ENCODE peak calls at places on chromosome 13, in nine cellular contexts. C is upper lobe of left lung, J is breast epithelium, H is SK-N-SH, X is HL-60, W is HCT116, F is suprapubic skin, K is GM23338, Y is spleen. B is an unnamed sample.

GRCh38 chr13:40318366-40318765 is 348.1 kb downstream of the FOXO1 start:
- DNase-seq in C (peak), W (no peak), X (no peak), K (no peak), H (peak), J (peak), F (no peak), Y (no peak), B (no peak)

GRCh38 chr13:110576736-110577476 is 15.4 kb upstream of the RAB20 start:
- DNase-seq in J (no peak), W (no peak), K (no peak), C (no peak), H (no peak), X (no peak), F (no peak), Y (no peak), B (no peak)

GRCh38 chr13:113029487-113030258 is 60.7 kb downstream of the MCF2L start:
- DNase-seq in W (no peak), F (no peak), Y (no peak), H (peak), C (no peak), K (peak), J (no peak), X (peak), B (no peak)

GRCh38 chr13:44732503-44733098 is 156.5 kb upstream of the TSC22D1 start:
- DNase-seq in Y (no peak), H (no peak), K (peak), C (no peak), W (no peak), X (no peak), J (no peak), F (no peak), B (no peak)

GRCh38 chr13:106814389-106814903 is 246.5 kb upstream of the ARGLU1 start:
- DNase-seq in F (no peak), Y (no peak), W (no peak), H (no peak), K (no peak), C (no peak), X (no peak), J (no peak), B (no peak)

GRCh38 chr13:19658192-19658591 is 24.7 kb downstream of the MPHOSPH8 start:
- DNase-seq in K (no peak), X (no peak), H (peak), F (no peak), W (no peak), Y (no peak), C (no peak), J (no peak), B (no peak)

GRCh38 chr13:75327132-75327505 is 154.8 kb downstream of the TBC1D4 start:
- DNase-seq in K (no peak), F (no peak), W (no peak), Y (no peak), X (no peak), C (no peak), J (no peak), H (no peak), B (no peak)

GRCh38 chr13:97911311-97912138 is 42.0 kb upstream of the IPO5 start:
- DNase-seq in J (no peak), C (no peak), X (peak), H (peak), W (peak), Y (no peak), K (peak), F (no peak), B (no peak)

GRCh38 chr13:30718661-30719520 is 16.5 kb upstream of the ALOX5AP start:
- DNase-seq in C (peak), J (no peak), Y (no peak), F (no peak), H (no peak), K (no peak), X (peak), W (peak), B (no peak)

GRCh38 chr13:22940090-22940710 is 240.6 kb upstream of the SGCG start:
- DNase-seq in Y (peak), J (no peak), H (no peak), W (no peak), X (no peak), K (no peak), C (no peak), F (peak), B (no peak)

GRCh38 chr13:112815871-112816270 is 126.0 kb downstream of the ATP11A start:
- DNase-seq in F (peak), H (no peak), W (no peak), X (no peak), Y (no peak), J (no peak), C (peak), K (no peak), B (no peak)

GRCh38 chr13:24271611-24272451 is 37.5 kb upstream of the C1QTNF9 start:
- DNase-seq in F (no peak), X (peak), J (peak), W (no peak), C (peak), H (peak), Y (peak), K (no peak), B (no peak)

GRCh38 chr13:57604442-57604841 is 27.1 kb upstream of the PCDH17 start:
- DNase-seq in W (no peak), Y (no peak), C (no peak), K (no peak), X (no peak), F (no peak), H (no peak), J (no peak), B (no peak)

GRCh38 chr13:31093145-31093885 is 68.4 kb downstream of the HSPH1 start:
- DNase-seq in Y (no peak), H (no peak), J (no peak), C (no peak), F (no peak), X (no peak), K (no peak), W (no peak), B (peak)

GRCh38 chr13:20939662-20940061 is 37.1 kb upstream of the XPO4 start:
- DNase-seq in X (no peak), H (no peak), J (no peak), K (no peak), W (no peak), F (no peak), C (no peak), Y (no peak), B (no peak)

GRCh38 chr13:26991508-26992181 is 180.0 kb downstream of the USP12 start:
- DNase-seq in K (no peak), X (no peak), H (no peak), C (peak), Y (no peak), W (no peak), J (no peak), F (peak), B (no peak)

GRCh38 chr13:41668130-41668757 is 210.9 kb downstream of the RGCC start:
- DNase-seq in H (peak), W (peak), K (peak), J (peak), Y (no peak), X (peak), C (peak), F (no peak), B (no peak)

GRCh38 chr13:99746857-99747710 is 224.5 kb downstream of the ZIC5 start:
- DNase-seq in H (no peak), J (no peak), K (peak), Y (no peak), F (no peak), W (no peak), C (no peak), X (no peak), B (no peak)

GRCh38 chr13:112968380-112968909 is 569 bp upstream of the MCF2L start:
- DNase-seq in F (peak), W (no peak), X (no peak), H (peak), Y (peak), J (peak), C (peak), K (peak), B (no peak)

GRCh38 chr13:105016266-105016665 is 1519.2 kb downstream of the EFNB2 start:
- DNase-seq in K (no peak), X (no peak), W (no peak), H (no peak), F (no peak), C (no peak), Y (no peak), J (no peak), B (no peak)

GRCh38 chr13:73870036-73870741 is 264.0 kb downstream of the KLF12 start:
- DNase-seq in W (no peak), X (no peak), K (no peak), H (no peak), C (no peak), Y (no peak), F (no peak), J (no peak), B (no peak)

GRCh38 chr13:50596776-50597203 is 246.7 kb downstream of the DLEU7 start:
- DNase-seq in K (no peak), W (no peak), C (no peak), Y (no peak), H (peak), X (no peak), J (no peak), F (no peak), B (no peak)

GRCh38 chr13:53138369-53139036 is 109.9 kb downstream of the OLFM4 start:
- DNase-seq in J (no peak), W (no peak), X (no peak), K (no peak), F (peak), Y (no peak), C (no peak), H (no peak), B (no peak)

GRCh38 chr13:32001392-32001768 is 30.2 kb upstream of the FRY start:
- DNase-seq in F (no peak), H (peak), J (no peak), K (peak), X (peak), C (peak), W (peak), Y (no peak), B (no peak)

GRCh38 chr13:44273991-44274810 is 99.4 kb upstream of the SERP2 start:
- DNase-seq in Y (peak), C (no peak), F (no peak), W (no peak), H (no peak), K (no peak), X (no peak), J (no peak), B (no peak)

GRCh38 chr13:45548281-45548680 is 67.3 kb downstream of the ERICH6B start:
- DNase-seq in Y (no peak), K (peak), F (no peak), X (no peak), W (no peak), J (no peak), C (no peak), H (no peak), B (no peak)

GRCh38 chr13:48595330-48596127 is 58.2 kb upstream of the CYSLTR2 start:
- DNase-seq in C (peak), F (no peak), J (no peak), W (peak), Y (no peak), X (peak), H (peak), K (peak), B (no peak)

GRCh38 chr13:41597348-41598041 is 140.1 kb downstream of the RGCC start:
- DNase-seq in Y (no peak), C (no peak), X (no peak), J (no peak), F (no peak), H (no peak), K (no peak), W (no peak), B (no peak)

GRCh38 chr13:35484384-35484783 is 7.9 kb upstream of the MAB21L1 start:
- DNase-seq in Y (no peak), K (no peak), F (no peak), W (no peak), J (no peak), H (no peak), X (no peak), C (no peak), B (no peak)

GRCh38 chr13:29402168-29402621 is 193.3 kb downstream of the SLC7A1 start:
- DNase-seq in J (no peak), F (no peak), K (no peak), X (no peak), W (no peak), Y (no peak), H (no peak), C (no peak), B (no peak)

GRCh38 chr13:112330066-112330465 is 46.1 kb upstream of the SPACA7 start:
- DNase-seq in F (no peak), Y (no peak), X (no peak), H (no peak), J (no peak), W (no peak), C (no peak), K (no peak), B (no peak)

GRCh38 chr13:59424661-59425060 is 739.1 kb downstream of the DIAPH3 start:
- DNase-seq in K (no peak), H (no peak), X (no peak), Y (no peak), W (no peak), J (no peak), F (no peak), C (no peak), B (no peak)

GRCh38 chr13:110521946-110522345 is 39.6 kb downstream of the RAB20 start:
- DNase-seq in C (peak), Y (no peak), K (no peak), J (no peak), F (no peak), W (no peak), H (no peak), X (peak), B (no peak)

DNA sequence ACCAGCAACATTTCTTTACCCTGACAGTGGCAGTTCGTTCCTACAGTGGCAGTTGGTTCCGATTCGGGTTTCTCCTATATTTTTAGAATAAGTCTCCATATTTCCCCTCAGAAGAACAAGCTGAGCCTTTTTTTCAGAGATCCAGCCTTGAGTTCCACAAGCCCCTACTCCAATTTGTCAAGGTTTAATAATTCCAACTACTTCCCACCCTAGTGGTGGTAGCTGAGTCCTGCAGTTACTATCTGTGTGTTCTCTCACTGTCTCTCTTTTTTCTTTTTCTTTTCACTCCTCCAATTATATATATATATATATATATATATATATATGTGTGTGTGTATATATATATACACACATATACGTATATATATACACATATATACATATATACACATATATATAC is 1347.3 kb downstream of the PCDH9 start:
- DNase-seq in C (no peak), F (no peak), W (no peak), K (peak), X (no peak), J (no peak), H (no peak), Y (no peak), B (no peak)
- TF ChIP-seq CTCF in C (no peak), F (no peak), W (peak), K (peak), X (no peak), J (no peak), H (peak), Y (no peak), B (no peak)

GRCh38 chr13:46641274-46642081 is 88.5 kb downstream of the LRCH1 start:
- DNase-seq in H (no peak), X (no peak), C (no peak), F (no peak), W (no peak), J (no peak), K (no peak), Y (no peak), B (no peak)
- TF ChIP-seq POLR2AphosphoS5 in H (no peak), X (no peak), C (no peak), F (no peak), W (no peak), J (no peak), K (no peak), Y (no peak), B (no peak)

GRCh38 chr13:25980255-25980654 is 71.6 kb downstream of the SHISA2 start:
- DNase-seq in F (no peak), H (peak), Y (no peak), W (peak), X (no peak), C (no peak), J (no peak), K (peak), B (no peak)
- TF ChIP-seq CTCF in F (no peak), H (no peak), Y (no peak), W (peak), X (peak), C (peak), J (no peak), K (peak), B (no peak)

GRCh38 chr13:93226623-93227279 is at the start of gene GPC6:
- DNase-seq in F (no peak), Y (no peak), J (no peak), C (no peak), X (no peak), H (peak), W (no peak), K (peak), B (no peak)
- TF ChIP-seq POLR2AphosphoS5 in F (no peak), Y (no peak), J (no peak), C (no peak), X (no peak), H (peak), W (no peak), K (peak), B (peak)

DNA sequence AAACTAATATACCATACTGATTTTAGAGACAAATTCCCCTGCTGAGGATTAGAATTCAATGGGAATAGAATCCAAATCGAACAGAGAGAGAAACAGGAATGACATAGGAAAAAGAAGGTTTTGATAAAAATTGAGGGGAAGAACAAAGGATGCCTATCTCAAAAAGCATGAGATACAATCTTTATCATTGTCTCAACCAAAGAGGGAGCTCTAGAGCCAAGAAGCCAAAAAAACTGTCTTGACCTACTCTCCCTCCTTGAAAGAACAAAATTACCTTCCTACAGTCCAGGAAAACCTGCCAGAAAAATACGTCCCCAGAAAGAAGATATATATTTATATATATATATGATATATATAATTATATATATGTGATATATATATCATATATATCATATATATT is 39.2 kb upstream of the MIR17HG start:
- DNase-seq in C (no peak), Y (no peak), K (peak), W (no peak), F (no peak), H (no peak), X (no peak), J (no peak), B (no peak)
- TF ChIP-seq CTCF in C (no peak), Y (no peak), K (peak), W (no peak), F (no peak), H (peak), X (no peak), J (no peak), B (no peak)